ENCODE peak calls at places on chromosome 5, in ten cellular contexts. X is lung; V is dorsolateral prefrontal cortex; B is body of pancreas; Y is hepatocyte; Z is OCI-LY7; U is breast epithelium; L is coronary artery; M is WTC11; O is CD4-positive, alpha-beta T cell. Q is an unnamed sample.

GRCh38 chr5:37839441-37840035 is 303 bp downstream of the GDNF start:
- DNase-seq in X (no peak), V (no peak), B (peak), Y (peak), Z (no peak), U (no peak), L (no peak), M (peak), O (no peak), Q (peak)

GRCh38 chr5:124832510-124832909 is 86.1 kb upstream of the ZNF608 start:
- DNase-seq in X (no peak), V (no peak), B (no peak), Y (no peak), Z (no peak), U (no peak), L (no peak), M (no peak), O (no peak), Q (no peak)

GRCh38 chr5:82551840-82552385 is 273.8 kb upstream of the RPS23 start:
- DNase-seq in X (no peak), V (no peak), B (no peak), Y (no peak), Z (no peak), U (no peak), L (no peak), M (no peak), O (no peak), Q (no peak)

GRCh38 chr5:65778126-65778525 is 56.1 kb downstream of the NLN start:
- DNase-seq in X (no peak), V (no peak), B (no peak), Y (no peak), Z (no peak), U (no peak), L (no peak), M (no peak), O (no peak), Q (no peak)

GRCh38 chr5:173308226-173308625 is 20.0 kb downstream of the STC2 start:
- DNase-seq in X (no peak), V (no peak), B (no peak), Y (no peak), Z (no peak), U (no peak), L (no peak), M (no peak), O (no peak), Q (no peak)

GRCh38 chr5:153752890-153753289 is 262.4 kb downstream of the GRIA1 start:
- DNase-seq in X (no peak), V (no peak), B (no peak), Y (no peak), Z (no peak), U (no peak), L (no peak), M (no peak), O (no peak), Q (peak)

GRCh38 chr5:53035868-53036381 is 46.8 kb downstream of the ITGA2 start:
- DNase-seq in X (no peak), V (no peak), B (no peak), Y (no peak), Z (peak), U (no peak), L (no peak), M (no peak), O (no peak), Q (no peak)

GRCh38 chr5:13987843-13988464 is 43.5 kb upstream of the DNAH5 start:
- DNase-seq in X (peak), V (peak), B (peak), Y (peak), Z (peak), U (peak), L (no peak), M (peak), O (no peak), Q (no peak)

GRCh38 chr5:74622122-74622521 is 18.4 kb downstream of the ENC1 start:
- DNase-seq in X (no peak), V (no peak), B (no peak), Y (no peak), Z (no peak), U (no peak), L (no peak), M (no peak), O (no peak), Q (peak)

GRCh38 chr5:65721775-65722574 is at the start of the genes NLN and SGTB:
- DNase-seq in X (peak), V (peak), B (peak), Y (peak), Z (peak), U (peak), L (peak), M (peak), O (peak), Q (peak)

GRCh38 chr5:74632947-74633356 is 7.6 kb downstream of the ENC1 start:
- DNase-seq in X (no peak), V (no peak), B (no peak), Y (no peak), Z (no peak), U (no peak), L (no peak), M (no peak), O (no peak), Q (peak)

GRCh38 chr5:1371191-1371590 is 26.3 kb upstream of the CLPTM1L start:
- DNase-seq in X (no peak), V (no peak), B (no peak), Y (no peak), Z (peak), U (no peak), L (no peak), M (no peak), O (no peak), Q (no peak)

GRCh38 chr5:96247097-96247675 is 185.9 kb downstream of the PCSK1 start:
- DNase-seq in X (no peak), V (no peak), B (peak), Y (no peak), Z (no peak), U (peak), L (peak), M (no peak), O (no peak), Q (peak)

GRCh38 chr5:140883927-140884697 is 2.2 kb downstream of the PCDHA13 start:
- DNase-seq in X (no peak), V (no peak), B (no peak), Y (no peak), Z (no peak), U (no peak), L (no peak), M (no peak), O (no peak), Q (peak)

GRCh38 chr5:749101-749670 is 35.3 kb downstream of the ZDHHC11B start:
- DNase-seq in X (no peak), V (no peak), B (no peak), Y (no peak), Z (no peak), U (peak), L (peak), M (no peak), O (no peak), Q (no peak)

GRCh38 chr5:31083364-31083763 is 110.1 kb upstream of the CDH6 start:
- DNase-seq in X (no peak), V (no peak), B (no peak), Y (no peak), Z (no peak), U (no peak), L (no peak), M (no peak), O (no peak), Q (no peak)

GRCh38 chr5:155211764-155212163 is 198.2 kb downstream of the KIF4B start:
- DNase-seq in X (no peak), V (no peak), B (no peak), Y (no peak), Z (no peak), U (no peak), L (no peak), M (no peak), O (no peak), Q (no peak)

GRCh38 chr5:164119806-164120440 is 614.5 kb downstream of the MAT2B start:
- DNase-seq in X (no peak), V (no peak), B (no peak), Y (peak), Z (no peak), U (no peak), L (no peak), M (peak), O (no peak), Q (no peak)

DNA sequence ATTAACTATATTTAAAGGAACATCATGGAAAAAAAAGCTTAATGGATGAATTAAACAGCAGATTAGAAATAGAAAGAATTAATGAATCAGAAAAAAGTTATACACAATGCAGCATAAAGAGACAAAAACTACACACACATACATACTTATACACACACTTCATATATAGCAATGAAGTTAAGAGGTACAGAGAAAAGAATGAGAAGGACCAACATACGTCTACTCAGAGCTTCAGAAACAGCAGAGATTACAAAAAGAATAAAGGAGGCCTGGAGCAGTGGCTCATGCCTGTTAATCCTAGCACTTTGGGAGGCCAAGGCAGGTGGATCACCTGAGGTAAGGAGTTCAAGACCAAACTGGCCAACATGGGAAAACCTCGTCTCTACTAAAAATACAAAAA is 133.9 kb upstream of the TNPO1 start:
- DNase-seq in X (no peak), V (no peak), B (no peak), Y (no peak), Z (no peak), U (no peak), L (no peak), M (no peak), O (no peak), Q (no peak)
- TF ChIP-seq CTCF in X (no peak), V (no peak), B (no peak), Y (no peak), Z (no peak), U (no peak), L (no peak), M (no peak), O (no peak), Q (no peak)

GRCh38 chr5:36734422-36734821 is 128.0 kb downstream of the SLC1A3 start:
- DNase-seq in X (no peak), V (no peak), B (no peak), Y (peak), Z (peak), U (no peak), L (no peak), M (no peak), O (no peak), Q (no peak)
- TF ChIP-seq CTCF in X (no peak), V (no peak), B (peak), Y (peak), Z (peak), U (no peak), L (no peak), M (no peak), O (no peak), Q (peak)

GRCh38 chr5:138981606-138982005 is 106.5 kb upstream of the LRRTM2 start:
- DNase-seq in X (no peak), V (no peak), B (no peak), Y (no peak), Z (no peak), U (no peak), L (peak), M (no peak), O (no peak), Q (peak)
- TF ChIP-seq CTCF in X (no peak), V (no peak), B (no peak), Y (no peak), Z (no peak), U (no peak), L (no peak), M (no peak), O (no peak), Q (no peak)

GRCh38 chr5:92470770-92471169 is 1087.7 kb upstream of the ARRDC3 start:
- DNase-seq in X (no peak), V (no peak), B (no peak), Y (no peak), Z (no peak), U (no peak), L (no peak), M (no peak), O (no peak), Q (no peak)
- TF ChIP-seq CTCF in X (no peak), V (no peak), B (no peak), Y (no peak), Z (peak), U (no peak), L (no peak), M (no peak), O (no peak), Q (no peak)

GRCh38 chr5:27124590-27124989 is 86.2 kb upstream of the CDH9 start:
- DNase-seq in X (no peak), V (no peak), B (no peak), Y (peak), Z (no peak), U (no peak), L (no peak), M (no peak), O (no peak), Q (peak)
- TF ChIP-seq CTCF in X (no peak), V (no peak), B (no peak), Y (peak), Z (no peak), U (no peak), L (no peak), M (no peak), O (no peak), Q (peak)

GRCh38 chr5:15807861-15808260 is 307.9 kb downstream of the FBXL7 start:
- DNase-seq in X (no peak), V (no peak), B (no peak), Y (peak), Z (no peak), U (no peak), L (no peak), M (peak), O (no peak), Q (no peak)
- TF ChIP-seq CTCF in X (no peak), V (no peak), B (no peak), Y (no peak), Z (no peak), U (no peak), L (no peak), M (no peak), O (no peak), Q (peak)

DNA sequence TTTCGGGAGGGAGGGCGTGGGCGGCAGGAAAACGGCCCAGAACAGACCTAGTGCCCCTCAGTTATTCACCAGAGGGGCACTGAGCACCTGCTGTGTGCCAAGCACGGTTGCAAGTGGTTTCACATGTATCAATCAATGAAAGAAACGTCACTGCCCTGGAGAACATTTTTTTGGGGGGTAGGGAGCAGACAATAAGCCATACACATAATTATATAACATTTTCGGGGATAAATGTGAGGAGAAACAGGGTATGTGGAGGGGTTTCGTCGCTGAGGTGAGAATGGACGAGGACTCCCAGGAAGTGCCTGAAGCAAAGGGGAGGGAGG is 444 bp upstream of the ZNF354A start:
- DNase-seq in X (no peak), V (no peak), B (no peak), Y (no peak), Z (peak), U (no peak), L (no peak), M (no peak), O (no peak), Q (no peak)
- TF ChIP-seq CTCF in X (no peak), V (peak), B (no peak), Y (no peak), Z (peak), U (no peak), L (no peak), M (no peak), O (peak), Q (no peak)

DNA sequence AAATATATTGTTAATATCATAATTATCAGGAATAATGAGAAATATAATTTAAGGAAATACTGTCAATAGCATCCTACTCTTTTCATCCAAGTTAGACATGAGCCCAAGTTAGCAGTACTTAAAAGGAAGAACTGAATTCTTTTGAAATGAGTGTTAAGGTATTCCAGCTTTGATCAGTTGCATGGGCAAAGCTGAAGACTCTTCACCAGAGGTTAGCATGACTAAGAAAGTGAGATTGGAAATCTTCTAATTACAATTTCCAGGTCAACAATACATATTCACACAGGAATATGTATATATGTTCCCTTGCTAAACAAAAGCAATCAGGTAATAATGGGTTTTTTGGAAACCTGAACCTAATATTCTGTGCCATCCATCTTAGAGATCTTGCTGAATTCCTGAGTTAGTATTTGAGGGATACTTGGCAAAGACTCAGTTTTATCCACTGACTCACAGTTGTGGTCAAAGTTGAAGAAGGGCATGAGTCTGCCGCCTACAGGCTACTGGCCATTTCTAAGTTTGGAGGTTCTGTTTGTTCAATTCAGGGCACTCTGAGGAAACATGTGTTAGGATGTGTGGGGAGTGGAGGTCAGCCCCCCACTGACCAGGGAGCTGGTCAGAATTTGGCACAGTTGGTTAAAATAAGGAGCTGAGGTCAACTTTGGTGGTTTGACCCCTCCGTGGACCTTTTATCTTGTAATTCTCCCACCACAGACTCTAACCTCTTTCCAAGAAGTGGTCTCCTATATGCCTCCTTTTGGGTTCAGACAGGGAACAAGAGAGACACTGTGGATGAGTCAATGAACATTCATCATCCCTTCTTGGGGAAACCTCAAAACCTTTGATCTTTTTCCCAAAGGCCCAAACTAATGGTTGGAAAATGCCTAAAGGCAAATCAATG is 118.3 kb downstream of the PIK3R1 start:
- DNase-seq in X (no peak), V (no peak), B (no peak), Y (no peak), Z (no peak), U (no peak), L (no peak), M (no peak), O (no peak), Q (peak)
- TF ChIP-seq CTCF in X (no peak), V (no peak), B (no peak), Y (no peak), Z (no peak), U (no peak), L (no peak), M (no peak), O (no peak), Q (peak)